ENCODE peak calls at places on chromosome 11, in seven cellular contexts. U is stimulated activated CD4-positive, alpha-beta T cell treated with anti-CD3 and anti-CD28 coated beads, TNF-alpha, amount 100 ng/mL, for 1 hour; C is fibroblast of villous mesenchyme; Q is activated CD8-positive, alpha-beta memory T cell treated with anti-CD3 and anti-CD28 coated beads for 48 hours; R is H54; G is EH; D is HEK293T. Z is an unnamed sample.

GRCh38 chr11:119952441-119952840 is 185.5 kb downstream of the TRIM29 start:
- DNase-seq in G (no peak), C (no peak), Q (no peak), D (no peak), R (no peak), U (no peak), Z (no peak)

GRCh38 chr11:69376155-69377028 is 82.4 kb downstream of the MYEOV start:
- DNase-seq in G (no peak), Q (no peak), D (no peak), R (no peak), U (no peak), C (no peak), Z (no peak)

GRCh38 chr11:120146413-120147093 is 8.6 kb upstream of the TRIM29 start:
- DNase-seq in Q (no peak), G (no peak), R (no peak), U (no peak), D (no peak), C (no peak), Z (no peak)

GRCh38 chr11:36253238-36253637 is 36.0 kb downstream of the COMMD9 start:
- DNase-seq in C (peak), U (no peak), D (no peak), G (no peak), R (no peak), Q (no peak), Z (peak)

GRCh38 chr11:76621866-76622265 is 48.7 kb downstream of the LRRC32 start:
- DNase-seq in G (peak), D (no peak), R (no peak), C (peak), Q (no peak), U (no peak), Z (no peak)

GRCh38 chr11:118144869-118145268 is 7.8 kb downstream of the SCN4B start:
- DNase-seq in G (no peak), R (no peak), Q (no peak), U (no peak), D (no peak), C (no peak), Z (no peak)

GRCh38 chr11:133746663-133747306 is 98.5 kb downstream of the SPATA19 start:
- DNase-seq in Q (no peak), U (no peak), D (no peak), R (no peak), G (no peak), C (no peak), Z (no peak)

GRCh38 chr11:69924308-69925161 is 105.3 kb upstream of the FGF3 start:
- DNase-seq in Q (no peak), C (no peak), R (no peak), G (no peak), U (no peak), D (no peak), Z (no peak)

GRCh38 chr11:116879789-116880402 is 42.5 kb upstream of the APOA1 start:
- DNase-seq in G (peak), D (peak), R (peak), C (peak), U (no peak), Q (no peak), Z (peak)

GRCh38 chr11:6209801-6210200 is 4.4 kb downstream of the C11orf42 start:
- DNase-seq in U (no peak), C (no peak), R (no peak), D (no peak), Q (no peak), G (no peak), Z (no peak)

GRCh38 chr11:122851366-122852011 is 13.2 kb downstream of the CRTAM start:
- DNase-seq in Q (no peak), R (no peak), C (no peak), D (no peak), U (no peak), G (no peak), Z (no peak)

GRCh38 chr11:10973416-10973815 is 115.6 kb upstream of the ZBED5 start:
- DNase-seq in U (no peak), C (no peak), G (no peak), R (no peak), D (no peak), Q (no peak), Z (no peak)

GRCh38 chr11:42315267-42315666 is 855.8 kb upstream of the LRRC4C start:
- DNase-seq in D (no peak), Q (no peak), R (no peak), C (peak), G (peak), U (no peak), Z (no peak)

GRCh38 chr11:8261316-8261715 is 2.4 kb downstream of the LMO1 start:
- DNase-seq in U (no peak), R (no peak), G (no peak), Q (no peak), D (no peak), C (no peak), Z (no peak)

GRCh38 chr11:6655020-6655789 is 404 bp downstream of the DCHS1 start:
- DNase-seq in R (no peak), G (peak), U (peak), D (no peak), Q (no peak), C (no peak), Z (peak)

GRCh38 chr11:116243975-116244374 is 528.8 kb downstream of the BUD13 start:
- DNase-seq in G (no peak), R (no peak), U (no peak), D (no peak), C (no peak), Q (no peak), Z (no peak)

GRCh38 chr11:33894402-33894754 is 2.5 kb upstream of the LMO2 start:
- DNase-seq in U (no peak), Q (no peak), D (no peak), C (no peak), G (no peak), R (no peak), Z (no peak)

GRCh38 chr11:79822771-79823170 is 381.9 kb upstream of the TENM4 start:
- DNase-seq in C (no peak), Q (no peak), G (no peak), R (no peak), U (no peak), D (no peak), Z (no peak)

GRCh38 chr11:42778193-42778592 is 533.6 kb upstream of the API5 start:
- DNase-seq in R (no peak), C (no peak), D (no peak), G (no peak), Q (no peak), U (no peak), Z (no peak)

GRCh38 chr11:67613960-67614715 is 7.4 kb downstream of the NDUFV1 start:
- DNase-seq in C (peak), G (peak), R (peak), U (peak), Q (peak), D (peak), Z (peak)

GRCh38 chr11:65558785-65559509 is 788 bp upstream of the LTBP3 start:
- DNase-seq in C (peak), U (no peak), Q (no peak), R (no peak), G (peak), D (no peak), Z (no peak)

GRCh38 chr11:133078591-133079179 is 453.6 kb downstream of the OPCML start:
- DNase-seq in Q (no peak), D (peak), R (peak), C (peak), U (no peak), G (peak), Z (peak)

GRCh38 chr11:34599406-34599901 is 21.4 kb upstream of the EHF start:
- DNase-seq in G (peak), C (peak), Q (no peak), R (peak), U (no peak), D (no peak), Z (peak)

GRCh38 chr11:122486793-122487495 is 168.6 kb upstream of the UBASH3B start:
- DNase-seq in U (no peak), C (no peak), R (no peak), Q (no peak), G (peak), D (no peak), Z (peak)

GRCh38 chr11:120128392-120129172 is 9.3 kb downstream of the TRIM29 start:
- DNase-seq in U (no peak), C (peak), Q (no peak), D (peak), R (peak), G (peak), Z (no peak)

GRCh38 chr11:16412525-16413194 is 56.3 kb upstream of the SOX6 start:
- DNase-seq in R (no peak), U (no peak), C (no peak), G (no peak), D (no peak), Q (no peak), Z (no peak)

GRCh38 chr11:23280088-23280487 is 419.8 kb upstream of the CCDC179 start:
- DNase-seq in R (no peak), U (no peak), G (peak), Q (no peak), C (peak), D (no peak), Z (no peak)

GRCh38 chr11:43918662-43919061 is 23.8 kb upstream of the C11orf96 start:
- DNase-seq in G (no peak), R (no peak), D (no peak), U (no peak), Q (no peak), C (no peak), Z (no peak)

GRCh38 chr11:14118047-14118446 is 155.5 kb downstream of the SPON1 start:
- DNase-seq in D (no peak), Q (no peak), C (no peak), G (no peak), U (no peak), R (no peak), Z (no peak)

GRCh38 chr11:114522818-114523217 is 36.9 kb downstream of the NXPE1 start:
- DNase-seq in Q (no peak), G (no peak), U (no peak), R (no peak), C (peak), D (no peak), Z (no peak)

GRCh38 chr11:110199184-110199981 is 97.0 kb downstream of the RDX start:
- DNase-seq in G (no peak), R (no peak), D (no peak), Q (no peak), U (no peak), C (peak), Z (no peak)

GRCh38 chr11:86660011-86660595 is 12.3 kb downstream of the ME3 start:
- DNase-seq in Q (no peak), D (no peak), U (no peak), R (no peak), C (peak), G (peak), Z (no peak)